ENCODE peak calls at places on chromosomes 6 and 20, in eight cellular contexts. One of them, this sample, is unnamed.

GRCh38 chr20:38357653-38358207 is 11.4 kb downstream of the LBP start:
- DNase-seq in neuronal stem cell: no peak
- DNase-seq in head of caudate nucleus: no peak
- DNase-seq in PC-3: peak; percentile 60
- DNase-seq in right lobe of liver: no peak
- DNase-seq in activated CD8-positive, alpha-beta T cell treated with anti-CD3 and anti-CD28 coated beads for 36 hours: peak; percentile 44
- DNase-seq in anterior cingulate cortex: no peak
- DNase-seq in NCI-H82: no peak
- DNase-seq in this sample: no peak

GRCh38 chr6:160513836-160514235 is 150.2 kb downstream of the LPA start:
- DNase-seq in NCI-H82: no peak
- DNase-seq in anterior cingulate cortex: no peak
- DNase-seq in right lobe of liver: no peak
- DNase-seq in activated CD8-positive, alpha-beta T cell treated with anti-CD3 and anti-CD28 coated beads for 36 hours: no peak
- DNase-seq in PC-3: peak; percentile 39
- DNase-seq in neuronal stem cell: no peak
- DNase-seq in head of caudate nucleus: no peak
- DNase-seq in this sample: no peak

GRCh38 chr6:129497591-129498555 is 212.1 kb downstream of the ARHGAP18 start:
- DNase-seq in right lobe of liver: no peak
- DNase-seq in neuronal stem cell: no peak
- DNase-seq in NCI-H82: no peak
- DNase-seq in anterior cingulate cortex: no peak
- DNase-seq in PC-3: no peak
- DNase-seq in head of caudate nucleus: no peak
- DNase-seq in activated CD8-positive, alpha-beta T cell treated with anti-CD3 and anti-CD28 coated beads for 36 hours: no peak
- DNase-seq in this sample: no peak

GRCh38 chr6:68757821-68758220 is 122.7 kb downstream of the ADGRB3 start:
- DNase-seq in head of caudate nucleus: no peak
- DNase-seq in NCI-H82: no peak
- DNase-seq in anterior cingulate cortex: no peak
- DNase-seq in PC-3: no peak
- DNase-seq in right lobe of liver: no peak
- DNase-seq in neuronal stem cell: no peak
- DNase-seq in activated CD8-positive, alpha-beta T cell treated with anti-CD3 and anti-CD28 coated beads for 36 hours: no peak
- DNase-seq in this sample: no peak

GRCh38 chr20:48794360-48794759 is 33.4 kb downstream of the PREX1 start:
- DNase-seq in PC-3: no peak
- DNase-seq in activated CD8-positive, alpha-beta T cell treated with anti-CD3 and anti-CD28 coated beads for 36 hours: no peak
- DNase-seq in anterior cingulate cortex: peak; percentile 55
- DNase-seq in right lobe of liver: no peak
- DNase-seq in neuronal stem cell: peak; percentile 46
- DNase-seq in NCI-H82: peak; percentile 10
- DNase-seq in head of caudate nucleus: no peak
- DNase-seq in this sample: peak; percentile 66

GRCh38 chr6:154289818-154290508 is 66.6 kb downstream of the IPCEF1 start:
- DNase-seq in anterior cingulate cortex: no peak
- DNase-seq in PC-3: peak; percentile 10
- DNase-seq in neuronal stem cell: no peak
- DNase-seq in NCI-H82: no peak
- DNase-seq in right lobe of liver: no peak
- DNase-seq in activated CD8-positive, alpha-beta T cell treated with anti-CD3 and anti-CD28 coated beads for 36 hours: no peak
- DNase-seq in head of caudate nucleus: no peak
- DNase-seq in this sample: no peak

GRCh38 chr6:21271431-21272155 is 322.0 kb upstream of the SOX4 start:
- DNase-seq in anterior cingulate cortex: no peak
- DNase-seq in PC-3: no peak
- DNase-seq in head of caudate nucleus: no peak
- DNase-seq in activated CD8-positive, alpha-beta T cell treated with anti-CD3 and anti-CD28 coated beads for 36 hours: no peak
- DNase-seq in NCI-H82: no peak
- DNase-seq in neuronal stem cell: no peak
- DNase-seq in right lobe of liver: no peak
- DNase-seq in this sample: no peak

GRCh38 chr6:12522347-12522746 is 194.2 kb upstream of the PHACTR1 start:
- DNase-seq in activated CD8-positive, alpha-beta T cell treated with anti-CD3 and anti-CD28 coated beads for 36 hours: no peak
- DNase-seq in neuronal stem cell: no peak
- DNase-seq in right lobe of liver: no peak
- DNase-seq in NCI-H82: no peak
- DNase-seq in head of caudate nucleus: no peak
- DNase-seq in PC-3: no peak
- DNase-seq in anterior cingulate cortex: no peak
- DNase-seq in this sample: no peak

GRCh38 chr20:57680934-57681914 is 28.6 kb downstream of the PMEPA1 start:
- DNase-seq in NCI-H82: no peak
- DNase-seq in PC-3: no peak
- DNase-seq in anterior cingulate cortex: no peak
- DNase-seq in neuronal stem cell: no peak
- DNase-seq in right lobe of liver: no peak
- DNase-seq in head of caudate nucleus: no peak
- DNase-seq in activated CD8-positive, alpha-beta T cell treated with anti-CD3 and anti-CD28 coated beads for 36 hours: peak; percentile 62
- DNase-seq in this sample: no peak

GRCh38 chr6:34259529-34260069 is 10.8 kb upstream of the SMIM29 start:
- DNase-seq in head of caudate nucleus: no peak
- DNase-seq in NCI-H82: no peak
- DNase-seq in activated CD8-positive, alpha-beta T cell treated with anti-CD3 and anti-CD28 coated beads for 36 hours: no peak
- DNase-seq in right lobe of liver: no peak
- DNase-seq in anterior cingulate cortex: no peak
- DNase-seq in PC-3: no peak
- DNase-seq in neuronal stem cell: no peak
- DNase-seq in this sample: no peak

GRCh38 chr6:166751051-166751595 is 124.1 kb upstream of the RPS6KA2 start:
- DNase-seq in right lobe of liver: no peak
- DNase-seq in activated CD8-positive, alpha-beta T cell treated with anti-CD3 and anti-CD28 coated beads for 36 hours: peak; percentile 55
- DNase-seq in anterior cingulate cortex: no peak
- DNase-seq in PC-3: no peak
- DNase-seq in neuronal stem cell: no peak
- DNase-seq in head of caudate nucleus: no peak
- DNase-seq in NCI-H82: peak; percentile 80
- DNase-seq in this sample: no peak

GRCh38 chr20:19819149-19819548 is 61.1 kb downstream of the RIN2 start:
- DNase-seq in head of caudate nucleus: no peak
- DNase-seq in neuronal stem cell: no peak
- DNase-seq in activated CD8-positive, alpha-beta T cell treated with anti-CD3 and anti-CD28 coated beads for 36 hours: no peak
- DNase-seq in NCI-H82: no peak
- DNase-seq in anterior cingulate cortex: no peak
- DNase-seq in PC-3: no peak
- DNase-seq in right lobe of liver: no peak
- DNase-seq in this sample: no peak

GRCh38 chr20:53735536-53736050 is 142.0 kb upstream of the ZNF217 start:
- DNase-seq in activated CD8-positive, alpha-beta T cell treated with anti-CD3 and anti-CD28 coated beads for 36 hours: no peak
- DNase-seq in NCI-H82: peak; percentile 84
- DNase-seq in right lobe of liver: no peak
- DNase-seq in anterior cingulate cortex: no peak
- DNase-seq in neuronal stem cell: no peak
- DNase-seq in PC-3: peak; percentile 98
- DNase-seq in head of caudate nucleus: no peak
- DNase-seq in this sample: no peak

GRCh38 chr20:16732506-16733152 is 2.8 kb downstream of the SNRPB2 start:
- DNase-seq in PC-3: peak; percentile 12
- DNase-seq in neuronal stem cell: no peak
- DNase-seq in right lobe of liver: no peak
- DNase-seq in activated CD8-positive, alpha-beta T cell treated with anti-CD3 and anti-CD28 coated beads for 36 hours: peak; percentile 31
- DNase-seq in anterior cingulate cortex: no peak
- DNase-seq in NCI-H82: no peak
- DNase-seq in head of caudate nucleus: no peak
- DNase-seq in this sample: no peak

GRCh38 chr6:167676666-167677421 is 149.9 kb upstream of the AFDN start:
- DNase-seq in anterior cingulate cortex: no peak
- DNase-seq in neuronal stem cell: peak; percentile 44
- DNase-seq in NCI-H82: no peak
- DNase-seq in activated CD8-positive, alpha-beta T cell treated with anti-CD3 and anti-CD28 coated beads for 36 hours: no peak
- DNase-seq in right lobe of liver: no peak
- DNase-seq in PC-3: no peak
- DNase-seq in head of caudate nucleus: peak; percentile 38
- DNase-seq in this sample: peak; percentile 69

GRCh38 chr20:15726416-15726815 is 846.8 kb downstream of the KIF16B start:
- DNase-seq in anterior cingulate cortex: no peak
- DNase-seq in neuronal stem cell: no peak
- DNase-seq in right lobe of liver: no peak
- DNase-seq in head of caudate nucleus: no peak
- DNase-seq in NCI-H82: no peak
- DNase-seq in PC-3: no peak
- DNase-seq in activated CD8-positive, alpha-beta T cell treated with anti-CD3 and anti-CD28 coated beads for 36 hours: no peak
- DNase-seq in this sample: no peak

GRCh38 chr20:39986231-39986904 is 702.7 kb downstream of the MAFB start:
- DNase-seq in NCI-H82: peak; percentile 94
- DNase-seq in activated CD8-positive, alpha-beta T cell treated with anti-CD3 and anti-CD28 coated beads for 36 hours: no peak
- DNase-seq in right lobe of liver: peak; percentile 75
- DNase-seq in head of caudate nucleus: no peak
- DNase-seq in anterior cingulate cortex: no peak
- DNase-seq in neuronal stem cell: peak; percentile 51
- DNase-seq in PC-3: no peak
- DNase-seq in this sample: peak; percentile 6

GRCh38 chr20:43863821-43864544 is 50.7 kb upstream of the TOX2 start:
- DNase-seq in activated CD8-positive, alpha-beta T cell treated with anti-CD3 and anti-CD28 coated beads for 36 hours: no peak
- DNase-seq in right lobe of liver: no peak
- DNase-seq in neuronal stem cell: no peak
- DNase-seq in head of caudate nucleus: no peak
- DNase-seq in PC-3: no peak
- DNase-seq in NCI-H82: no peak
- DNase-seq in anterior cingulate cortex: peak; percentile 6
- DNase-seq in this sample: peak; percentile 45

GRCh38 chr6:85389180-85389797 is 60.6 kb upstream of the NT5E start:
- DNase-seq in activated CD8-positive, alpha-beta T cell treated with anti-CD3 and anti-CD28 coated beads for 36 hours: peak; percentile 78
- DNase-seq in neuronal stem cell: no peak
- DNase-seq in anterior cingulate cortex: no peak
- DNase-seq in PC-3: no peak
- DNase-seq in head of caudate nucleus: no peak
- DNase-seq in NCI-H82: no peak
- DNase-seq in right lobe of liver: no peak
- DNase-seq in this sample: no peak

GRCh38 chr6:63597142-63598000 is 25.1 kb downstream of the LOC128125822 start:
- DNase-seq in neuronal stem cell: no peak
- DNase-seq in head of caudate nucleus: no peak
- DNase-seq in NCI-H82: peak; percentile 11
- DNase-seq in PC-3: peak; percentile 8
- DNase-seq in activated CD8-positive, alpha-beta T cell treated with anti-CD3 and anti-CD28 coated beads for 36 hours: no peak
- DNase-seq in right lobe of liver: no peak
- DNase-seq in anterior cingulate cortex: no peak
- DNase-seq in this sample: no peak

GRCh38 chr20:45103072-45103471 is 2.1 kb upstream of the KCNS1 start:
- DNase-seq in neuronal stem cell: no peak
- DNase-seq in head of caudate nucleus: no peak
- DNase-seq in anterior cingulate cortex: no peak
- DNase-seq in activated CD8-positive, alpha-beta T cell treated with anti-CD3 and anti-CD28 coated beads for 36 hours: no peak
- DNase-seq in right lobe of liver: no peak
- DNase-seq in NCI-H82: no peak
- DNase-seq in PC-3: no peak
- DNase-seq in this sample: no peak

GRCh38 chr6:16104624-16105023 is 24.3 kb upstream of the MYLIP start:
- DNase-seq in right lobe of liver: no peak
- DNase-seq in PC-3: no peak
- DNase-seq in anterior cingulate cortex: no peak
- DNase-seq in activated CD8-positive, alpha-beta T cell treated with anti-CD3 and anti-CD28 coated beads for 36 hours: no peak
- DNase-seq in NCI-H82: no peak
- DNase-seq in head of caudate nucleus: no peak
- DNase-seq in neuronal stem cell: no peak
- DNase-seq in this sample: no peak

GRCh38 chr6:76347539-76347938 is 275.1 kb upstream of the IMPG1 start:
- DNase-seq in neuronal stem cell: no peak
- DNase-seq in PC-3: no peak
- DNase-seq in activated CD8-positive, alpha-beta T cell treated with anti-CD3 and anti-CD28 coated beads for 36 hours: no peak
- DNase-seq in anterior cingulate cortex: no peak
- DNase-seq in head of caudate nucleus: no peak
- DNase-seq in NCI-H82: no peak
- DNase-seq in right lobe of liver: no peak
- DNase-seq in this sample: no peak

GRCh38 chr6:23526519-23526918 is 599.5 kb upstream of the NRSN1 start:
- DNase-seq in neuronal stem cell: no peak
- DNase-seq in NCI-H82: no peak
- DNase-seq in activated CD8-positive, alpha-beta T cell treated with anti-CD3 and anti-CD28 coated beads for 36 hours: no peak
- DNase-seq in PC-3: peak; percentile 64
- DNase-seq in head of caudate nucleus: no peak
- DNase-seq in right lobe of liver: no peak
- DNase-seq in anterior cingulate cortex: no peak
- DNase-seq in this sample: no peak

GRCh38 chr6:148455225-148455624 is 112.6 kb downstream of the SASH1 start:
- DNase-seq in NCI-H82: peak; percentile 33
- DNase-seq in anterior cingulate cortex: no peak
- DNase-seq in PC-3: no peak
- DNase-seq in right lobe of liver: no peak
- DNase-seq in activated CD8-positive, alpha-beta T cell treated with anti-CD3 and anti-CD28 coated beads for 36 hours: no peak
- DNase-seq in neuronal stem cell: no peak
- DNase-seq in head of caudate nucleus: no peak
- DNase-seq in this sample: no peak

GRCh38 chr6:144190593-144190992 is 40.3 kb downstream of the STX11 start:
- DNase-seq in head of caudate nucleus: no peak
- DNase-seq in NCI-H82: no peak
- DNase-seq in neuronal stem cell: no peak
- DNase-seq in PC-3: peak; percentile 77
- DNase-seq in right lobe of liver: no peak
- DNase-seq in activated CD8-positive, alpha-beta T cell treated with anti-CD3 and anti-CD28 coated beads for 36 hours: no peak
- DNase-seq in anterior cingulate cortex: no peak
- DNase-seq in this sample: no peak

This sample was measured in globus pallidus.